ENCODE peak calls at places on chromosomes 3 and 15, in eight cellular contexts. R, G, P, O, B, Y, V and A are unnamed samples.

GRCh38 chr3:9067352-9067975 is 104.2 kb upstream of the RAD18 start:
- DNase-seq in P (no peak), O (no peak), B (no peak), Y (peak), V (peak), R (peak), G (peak), A (peak)

GRCh38 chr3:126939347-126939735 is 43.6 kb upstream of the PLXNA1 start:
- DNase-seq in P (peak), G (no peak), B (no peak), O (no peak), V (no peak), R (peak), Y (no peak), A (no peak)

GRCh38 chr3:112425858-112426750 is 73.2 kb downstream of the BTLA start:
- DNase-seq in P (no peak), G (no peak), V (no peak), Y (no peak), R (peak), B (no peak), O (no peak), A (no peak)

GRCh38 chr3:69012836-69013255 is 638 bp downstream of the EOGT start:
- DNase-seq in G (no peak), R (peak), B (peak), P (peak), Y (peak), O (no peak), V (peak), A (peak)

GRCh38 chr15:79635897-79636596 is 203.9 kb downstream of the MINAR1 start:
- DNase-seq in G (no peak), P (no peak), R (no peak), V (no peak), Y (no peak), O (no peak), B (no peak), A (no peak)

GRCh38 chr3:46672349-46672695 is 21.2 kb downstream of the ALS2CL start:
- DNase-seq in R (no peak), V (no peak), O (no peak), G (no peak), Y (no peak), P (no peak), B (peak), A (no peak)

GRCh38 chr3:23806322-23807160 is 786 bp downstream of the UBE2E1 start:
- DNase-seq in P (peak), R (peak), G (no peak), V (no peak), B (no peak), Y (no peak), O (no peak), A (no peak)

GRCh38 chr3:110900583-110900982 is 171.0 kb upstream of the NECTIN3 start:
- DNase-seq in Y (no peak), G (no peak), R (no peak), O (no peak), V (no peak), B (no peak), P (no peak), A (no peak)

GRCh38 chr3:32706348-32707025 is 21.5 kb downstream of the CNOT10 start:
- DNase-seq in B (no peak), G (no peak), V (no peak), O (no peak), R (no peak), P (no peak), Y (no peak), A (no peak)

GRCh38 chr3:142165194-142165593 is 15.8 kb upstream of the TFDP2 start:
- DNase-seq in Y (no peak), P (no peak), V (no peak), G (no peak), R (no peak), O (no peak), B (no peak), A (no peak)

GRCh38 chr15:23644829-23645228 is 2.8 kb downstream of the MAGEL2 start:
- DNase-seq in B (no peak), P (no peak), R (no peak), V (no peak), O (no peak), G (no peak), Y (no peak), A (no peak)

GRCh38 chr3:195895900-195896360 is 12.4 kb downstream of the TNK2 start:
- DNase-seq in V (peak), B (no peak), G (no peak), O (peak), R (peak), P (peak), Y (no peak), A (peak)

GRCh38 chr15:89917442-89918085 is 4.8 kb upstream of the ARPIN start:
- DNase-seq in P (no peak), O (no peak), Y (no peak), R (no peak), V (no peak), B (no peak), G (no peak), A (no peak)

GRCh38 chr3:69869643-69870042 is 129.9 kb upstream of the SAMMSON start:
- DNase-seq in Y (no peak), R (no peak), B (no peak), O (no peak), G (no peak), V (no peak), P (no peak), A (no peak)

GRCh38 chr3:46068526-46068925 is 41.2 kb upstream of the XCR1 start:
- DNase-seq in O (no peak), B (no peak), G (no peak), P (no peak), R (no peak), Y (no peak), V (no peak), A (no peak)

GRCh38 chr15:59762558-59762957 is 73.4 kb upstream of the BNIP2 start:
- DNase-seq in G (no peak), R (peak), B (no peak), V (no peak), O (no peak), Y (no peak), P (no peak), A (no peak)

GRCh38 chr15:81284256-81285031 is 39.5 kb downstream of the STARD5 start:
- DNase-seq in O (no peak), Y (no peak), P (no peak), G (no peak), R (no peak), V (no peak), B (no peak), A (no peak)

GRCh38 chr3:107117922-107118576 is 259.2 kb upstream of the CCDC54 start:
- DNase-seq in V (no peak), R (peak), G (peak), Y (peak), O (no peak), P (no peak), B (no peak), A (peak)

GRCh38 chr3:13515786-13516783 is 32.8 kb upstream of the FBLN2 start:
- DNase-seq in V (no peak), R (no peak), B (no peak), P (no peak), O (no peak), G (no peak), Y (no peak), A (no peak)

GRCh38 chr15:101020451-101020850 is 101.3 kb downstream of the LRRK1 start:
- DNase-seq in R (no peak), G (no peak), O (no peak), P (no peak), B (no peak), Y (no peak), V (peak), A (no peak)

GRCh38 chr3:197365621-197366020 is 67.2 kb upstream of the DLG1 start:
- DNase-seq in B (no peak), P (no peak), V (no peak), O (no peak), Y (no peak), R (peak), G (no peak), A (no peak)

GRCh38 chr15:60590935-60591490 is 112.1 kb upstream of the ICE2 start:
- DNase-seq in B (peak), P (peak), Y (peak), R (peak), G (no peak), O (peak), V (peak), A (peak)

GRCh38 chr3:149547413-149547812 is 72.9 kb downstream of the TM4SF4 start:
- DNase-seq in O (peak), V (no peak), P (no peak), R (no peak), Y (no peak), B (peak), G (no peak), A (no peak)
- TF ChIP-seq POLR2AphosphoS5 in O (no peak), V (peak), P (no peak), R (no peak), Y (no peak), B (no peak), G (no peak), A (no peak)

GRCh38 chr3:171329759-171330158 is 130.4 kb downstream of the TNIK start:
- DNase-seq in G (no peak), V (no peak), B (no peak), P (no peak), O (no peak), Y (no peak), R (no peak), A (no peak)

GRCh38 chr3:171330936-171331335 is 129.3 kb downstream of the TNIK start:
- DNase-seq in Y (no peak), P (no peak), B (no peak), V (no peak), R (no peak), O (no peak), G (no peak), A (no peak)

GRCh38 chr3:171327441-171328174 is 132.6 kb downstream of the TNIK start:
- DNase-seq in G (no peak), V (no peak), B (no peak), O (no peak), Y (no peak), P (no peak), R (no peak), A (no peak)

GRCh38 chr3:171326717-171327440 is 133.3 kb downstream of the TNIK start:
- DNase-seq in R (no peak), Y (no peak), V (no peak), O (no peak), P (no peak), G (no peak), B (no peak), A (no peak)

GRCh38 chr3:171328419-171329082 is 131.7 kb downstream of the TNIK start:
- DNase-seq in Y (peak), O (peak), R (peak), P (peak), G (no peak), B (no peak), V (peak), A (no peak)
- TF ChIP-seq POLR2AphosphoS5 in Y (no peak), O (no peak), R (no peak), P (no peak), G (no peak), B (no peak), V (peak), A (no peak)

DNA sequence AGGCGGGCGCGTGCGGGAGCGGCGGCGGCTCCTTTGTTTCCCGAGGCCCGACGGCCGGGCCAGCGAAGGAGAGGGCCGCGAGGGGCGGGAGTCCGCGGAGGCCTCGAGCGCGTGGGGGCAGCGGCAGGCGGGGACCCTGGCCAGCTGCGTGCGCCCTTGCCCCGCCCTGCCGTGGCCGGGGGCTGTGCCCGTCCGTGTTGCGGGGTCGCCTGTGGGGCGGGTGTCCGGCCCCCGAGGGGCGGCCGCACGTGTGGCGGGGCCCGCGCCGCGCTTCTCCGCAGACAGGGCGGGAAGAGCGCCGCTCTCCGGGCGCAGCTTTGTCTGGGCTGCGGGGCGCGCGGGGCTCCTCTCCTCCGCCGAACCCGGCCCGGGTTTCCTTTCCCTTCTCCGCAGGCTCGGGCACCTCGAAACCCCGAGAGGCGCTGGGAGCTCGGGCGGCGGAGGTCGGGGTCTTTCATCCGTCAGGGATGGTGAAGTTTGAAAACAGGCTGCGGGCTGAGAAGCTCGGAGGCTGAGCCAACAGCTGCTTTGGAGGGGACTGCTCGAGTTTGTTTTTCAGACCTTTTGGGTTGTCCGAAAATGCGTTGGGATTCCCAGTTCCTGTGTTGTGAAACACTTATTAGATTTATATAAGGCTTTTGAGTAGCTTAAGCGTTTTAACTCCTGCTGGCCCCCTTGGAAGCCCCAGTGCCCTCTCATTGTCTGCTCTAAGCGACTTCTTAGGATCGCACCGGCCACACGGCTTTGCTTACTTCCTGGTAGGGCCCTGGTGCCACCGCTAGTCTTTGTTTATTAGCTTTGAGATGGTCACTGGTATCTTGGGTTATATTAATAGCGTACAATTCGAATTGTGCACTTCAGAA is 817 bp downstream of the USP3 start:
- DNase-seq in R (peak), O (peak), G (no peak), B (no peak), Y (peak), P (peak), V (peak), A (no peak)
- TF ChIP-seq POLR2AphosphoS5 in R (no peak), O (peak), G (no peak), B (no peak), Y (no peak), P (peak), V (peak), A (no peak)

DNA sequence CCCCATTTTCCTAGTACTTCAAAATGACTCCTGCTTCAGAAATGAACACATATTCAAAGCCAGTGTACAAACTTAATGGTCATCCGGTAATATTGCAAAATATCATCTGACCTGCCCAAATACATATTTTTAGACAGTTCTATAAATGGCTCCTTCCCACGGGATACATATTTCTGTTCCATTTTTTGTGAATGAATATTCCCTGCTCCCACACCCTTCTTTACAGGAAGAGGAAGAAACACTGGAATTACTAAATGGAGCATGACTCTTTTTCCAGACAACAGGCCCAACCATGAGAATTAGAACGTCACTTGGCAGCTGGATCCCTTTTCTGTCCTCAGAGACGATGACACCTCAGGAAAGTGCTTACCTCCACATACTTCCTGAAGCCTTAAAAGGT is 38.0 kb upstream of the CBLB start:
- DNase-seq in Y (no peak), P (no peak), R (no peak), G (no peak), B (no peak), V (no peak), O (peak), A (no peak)
- TF ChIP-seq POLR2AphosphoS5 in Y (no peak), P (no peak), R (no peak), G (no peak), B (peak), V (peak), O (peak), A (no peak)